ENCODE peak calls at places on chromosomes 4 and X, in four cellular contexts. S, J, F and O are unnamed samples.

GRCh38 chr4:86549163-86549788 is 44.8 kb upstream of the PTPN13 start:
- DNase-seq in S (no peak), J (no peak), F (no peak), O (no peak)

GRCh38 chr4:130639871-130640270 is 1543.9 kb downstream of the C4orf33 start:
- DNase-seq in S (no peak), J (no peak), F (no peak), O (no peak)

GRCh38 chr4:52370576-52370975 is 288.5 kb downstream of the USP46 start:
- DNase-seq in S (no peak), J (no peak), F (no peak), O (no peak)

GRCh38 chr4:146646601-146647000 is 7.9 kb downstream of the POU4F2 start:
- DNase-seq in S (no peak), J (no peak), F (no peak), O (no peak)

GRCh38 chrX:97159916-97160800 is 276.4 kb downstream of the RPA4 start:
- DNase-seq in S (no peak), J (no peak), F (peak; percentile 11), O (no peak)

GRCh38 chr4:102687373-102687981 is 73.3 kb downstream of the MANBA start:
- DNase-seq in S (no peak), J (peak; percentile 43), F (no peak), O (no peak)

GRCh38 chr4:38634047-38634759 is 29.8 kb upstream of the KLF3 start:
- DNase-seq in S (no peak), J (no peak), F (no peak), O (no peak)

GRCh38 chrX:46571423-46572294 is 1.9 kb upstream of the CHST7 start:
- DNase-seq in S (no peak), J (no peak), F (no peak), O (peak; percentile 28)

GRCh38 chr4:161254375-161254774 is 909.4 kb downstream of the FSTL5 start:
- DNase-seq in S (no peak), J (no peak), F (no peak), O (no peak)

GRCh38 chr4:22478426-22478825 is 37.4 kb downstream of the ADGRA3 start:
- DNase-seq in S (no peak), J (no peak), F (no peak), O (no peak)

GRCh38 chrX:65910899-65911298 is 129.0 kb downstream of the VSIG4 start:
- DNase-seq in S (no peak), J (no peak), F (no peak), O (no peak)

GRCh38 chrX:132631579-132632232 is 142.9 kb upstream of the MBNL3 start:
- DNase-seq in S (no peak), J (peak; percentile 51), F (no peak), O (no peak)

GRCh38 chrX:47283015-47283771 is 50.4 kb downstream of the USP11 start:
- DNase-seq in S (no peak), J (no peak), F (no peak), O (no peak)

GRCh38 chr4:123158576-123158975 is 236.2 kb upstream of the NUDT6 start:
- DNase-seq in S (no peak), J (no peak), F (no peak), O (no peak)

DNA sequence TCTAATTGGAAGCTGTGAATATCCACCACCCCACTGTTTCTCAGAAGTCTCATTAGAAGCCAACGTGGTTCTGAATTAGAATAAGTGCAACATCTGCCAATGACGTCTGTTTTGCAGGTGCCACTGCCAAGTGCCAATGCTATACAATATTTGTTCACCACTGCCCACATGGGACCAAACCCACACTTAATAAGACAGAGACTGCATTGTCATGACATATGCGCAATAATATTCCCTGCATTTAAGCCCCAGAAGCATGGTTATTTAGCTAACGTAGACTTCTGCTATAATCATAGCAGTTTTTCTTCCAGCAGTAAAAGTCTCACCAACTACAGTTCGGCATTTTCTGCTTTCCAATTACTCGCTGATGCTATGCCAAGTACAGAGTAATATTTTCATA is 262.5 kb upstream of the PCDH18 start:
- DNase-seq in S (no peak), J (no peak), F (no peak), O (no peak)
- H3K27ac ChIP-seq in S (no peak overlapping the region), J (no peak overlapping the region), F (no peak overlapping the region), O (no peak overlapping the region)

DNA sequence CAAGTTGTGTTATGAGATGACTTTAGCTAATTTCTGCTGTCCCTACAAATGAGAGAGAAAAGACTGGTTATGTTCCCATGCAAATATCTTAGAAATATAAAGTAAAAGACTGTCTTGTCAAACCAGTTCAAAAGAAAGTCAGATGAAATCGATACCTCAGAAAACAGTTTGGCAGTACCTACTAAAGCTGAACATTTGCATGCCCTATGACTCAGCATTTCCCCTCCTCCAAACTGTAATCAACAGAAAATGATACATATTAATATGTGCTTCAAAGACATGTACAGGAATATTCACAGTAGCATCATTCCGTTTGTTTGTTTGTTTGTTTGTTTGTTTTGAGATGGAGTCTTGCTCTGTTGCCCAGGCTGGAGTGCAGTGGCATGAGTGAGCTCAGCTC is 90.3 kb downstream of the ARX start:
- DNase-seq in S (no peak), J (no peak), F (no peak), O (no peak)
- H2BK12ac ChIP-seq in S (no peak overlapping the region), J (no peak overlapping the region), F (no peak overlapping the region), O (no peak overlapping the region)

GRCh38 chr4:17066241-17066640 is 167.8 kb upstream of the LDB2 start:
- DNase-seq in S (no peak), J (peak; percentile 31), F (no peak), O (no peak)

GRCh38 chr4:17068885-17069284 is 170.4 kb upstream of the LDB2 start:
- DNase-seq in S (no peak), J (peak; percentile 18), F (no peak), O (no peak)

GRCh38 chr4:17066972-17067371 is 168.5 kb upstream of the LDB2 start:
- DNase-seq in S (no peak), J (peak; percentile 77), F (no peak), O (no peak)

GRCh38 chr4:17065821-17066220 is 167.4 kb upstream of the LDB2 start:
- DNase-seq in S (no peak), J (no peak), F (no peak), O (no peak)

GRCh38 chr4:17068396-17068795 is 170.0 kb upstream of the LDB2 start:
- DNase-seq in S (no peak), J (peak; percentile 51), F (no peak), O (no peak)
- H3K4me1 ChIP-seq in S (no peaks in the 10 kb centered on the region), J (no peaks in the 10 kb centered on the region), F (no peaks in the 10 kb centered on the region), O (no peaks in the 10 kb centered on the region)

GRCh38 chr4:80265571-80266266 is 745 bp upstream of the FGF5 start:
- DNase-seq in S (no peak), J (peak; percentile 87), F (no peak), O (peak; percentile 36)

GRCh38 chr4:80266267-80266901 is at the start of gene FGF5:
- DNase-seq in S (peak; percentile 77), J (peak; percentile 89), F (peak; percentile 38), O (peak; percentile 40)

GRCh38 chr4:80268936-80269335 is 2.5 kb downstream of the FGF5 start:
- DNase-seq in S (no peak), J (peak; percentile 10), F (no peak), O (no peak)

GRCh38 chr4:80268081-80268823 is 1.8 kb downstream of the FGF5 start:
- DNase-seq in S (peak; percentile 55), J (peak; percentile 43), F (no peak), O (peak; percentile 58)

DNA sequence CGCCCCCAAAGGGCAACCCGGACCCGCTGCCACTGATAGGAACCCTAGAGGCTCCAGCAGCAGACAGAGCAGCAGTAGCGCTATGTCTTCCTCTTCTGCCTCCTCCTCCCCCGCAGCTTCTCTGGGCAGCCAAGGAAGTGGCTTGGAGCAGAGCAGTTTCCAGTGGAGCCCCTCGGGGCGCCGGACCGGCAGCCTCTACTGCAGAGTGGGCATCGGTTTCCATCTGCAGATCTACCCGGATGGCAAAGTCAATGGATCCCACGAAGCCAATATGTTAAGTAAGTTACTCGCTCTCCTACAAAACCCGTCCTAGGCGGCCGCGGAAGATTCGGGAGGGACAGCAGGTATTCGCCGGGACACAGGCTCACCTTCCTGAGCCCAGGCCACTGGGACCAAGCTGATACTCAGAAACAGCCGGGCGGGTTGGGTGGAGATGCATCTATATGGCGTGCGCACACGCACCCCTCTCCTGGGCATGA is 477 bp downstream of the FGF5 start:
- DNase-seq in S (no peak), J (peak; percentile 64), F (no peak), O (peak; percentile 68)
- H3K27ac ChIP-seq in S (no peak overlapping the region), J (peak overlapping the region; percentile 94), F (no peak overlapping the region), O (no peak overlapping the region)

GRCh38 chr4:98686046-98686385 is 27.6 kb upstream of the TSPAN5 start:
- DNase-seq in S (no peak), J (no peak), F (no peak), O (no peak)

GRCh38 chr4:98689507-98690174 is 31.2 kb upstream of the TSPAN5 start:
- DNase-seq in S (no peak), J (no peak), F (no peak), O (no peak)

GRCh38 chr4:98687876-98688275 is 29.5 kb upstream of the TSPAN5 start:
- DNase-seq in S (no peak), J (peak; percentile 25), F (no peak), O (no peak)

GRCh38 chr4:98686847-98687246 is 28.4 kb upstream of the TSPAN5 start:
- DNase-seq in S (no peak), J (no peak), F (no peak), O (no peak)

GRCh38 chr4:98688416-98689290 is 30.2 kb upstream of the TSPAN5 start:
- DNase-seq in S (no peak), J (peak; percentile 80), F (no peak), O (no peak)
- H2BK12ac ChIP-seq in S (no peak overlapping the region), J (no peak overlapping the region), F (no peak overlapping the region), O (no peak overlapping the region)

GRCh38 chr4:148980782-148981181 is 538.6 kb upstream of the NR3C2 start:
- DNase-seq in S (no peak), J (no peak), F (no peak), O (no peak)
- H3K4me1 ChIP-seq in S (no peaks in the 10 kb centered on the region), J (no peaks in the 10 kb centered on the region), F (no peaks in the 10 kb centered on the region), O (no peaks in the 10 kb centered on the region)

GRCh38 chr4:185565696-185566095 is 30.4 kb upstream of the PDLIM3 start:
- DNase-seq in S (no peak), J (no peak), F (no peak), O (no peak)
- H3K27ac ChIP-seq in S (no peak overlapping the region), J (no peak overlapping the region), F (no peak overlapping the region), O (no peak overlapping the region)